ENCODE peak calls at places on chromosomes 6 and 20, in seven cellular contexts. Q, C, W, E, L, Y and R are unnamed samples.

GRCh38 chr6:134178230-134179044 is 126.0 kb upstream of the SLC2A12 start:
- DNase-seq in Q (peak), W (peak), C (peak), Y (peak), E (peak), L (peak), R (peak)

GRCh38 chr6:78835817-78836216 is 31.5 kb upstream of the IRAK1BP1 start:
- DNase-seq in L (peak), Y (no peak), Q (no peak), E (no peak), C (no peak), W (no peak), R (no peak)

GRCh38 chr20:4130404-4131189 is 115.2 kb upstream of the RNF24 start:
- DNase-seq in E (no peak), C (no peak), L (peak), W (no peak), Y (no peak), Q (no peak), R (no peak)

GRCh38 chr6:156839591-156840001 is 62.4 kb downstream of the ARID1B start:
- DNase-seq in C (no peak), L (no peak), E (no peak), Q (no peak), Y (no peak), W (no peak), R (no peak)

GRCh38 chr20:32189691-32190607 is 17.6 kb downstream of the PLAGL2 start:
- DNase-seq in W (peak), Q (peak), L (no peak), C (peak), Y (peak), E (peak), R (peak)

GRCh38 chr6:16925461-16925860 is 164.2 kb upstream of the ATXN1 start:
- DNase-seq in Q (no peak), E (no peak), Y (no peak), W (no peak), C (no peak), L (no peak), R (no peak)

GRCh38 chr20:56629464-56630085 is 469 bp downstream of the TFAP2C start:
- DNase-seq in Q (no peak), L (no peak), W (peak), E (peak), C (peak), Y (no peak), R (peak)

GRCh38 chr6:15288856-15289255 is 43.0 kb downstream of the JARID2 start:
- DNase-seq in Y (no peak), L (no peak), C (no peak), Q (no peak), E (no peak), W (no peak), R (no peak)

GRCh38 chr6:126352514-126352913 is 12.6 kb downstream of the CENPW start:
- DNase-seq in E (no peak), L (no peak), Q (no peak), W (no peak), Y (no peak), C (no peak), R (no peak)

GRCh38 chr6:31617010-31617409 is 2.0 kb downstream of the AIF1 start:
- DNase-seq in L (peak), C (no peak), Y (no peak), E (no peak), Q (no peak), W (no peak), R (no peak)

GRCh38 chr6:145815875-145816274 is 1.3 kb upstream of the FBXO30 start:
- DNase-seq in Q (no peak), Y (no peak), L (no peak), W (peak), E (no peak), C (peak), R (peak)

GRCh38 chr20:54668271-54669053 is 193.1 kb downstream of the DOK5 start:
- DNase-seq in E (peak), C (peak), Q (no peak), L (peak), W (peak), Y (no peak), R (peak)

GRCh38 chr6:5950448-5950847 is 56.3 kb downstream of the NRN1 start:
- DNase-seq in C (peak), E (peak), Y (no peak), L (peak), Q (no peak), W (no peak), R (peak)

GRCh38 chr20:31514154-31515071 is at the start of gene HM13:
- DNase-seq in L (peak), W (peak), C (peak), E (peak), Q (peak), Y (peak), R (peak)

GRCh38 chr6:132712366-132712765 is 1.5 kb downstream of the VNN1 start:
- DNase-seq in W (no peak), L (peak), Y (no peak), C (no peak), Q (no peak), E (no peak), R (no peak)

GRCh38 chr6:125913864-125914351 is 42.7 kb upstream of the HINT3 start:
- DNase-seq in Q (no peak), Y (no peak), L (peak), C (no peak), E (no peak), W (no peak), R (no peak)

GRCh38 chr6:2967936-2968335 is 3.4 kb downstream of the SERPINB6 start:
- DNase-seq in W (no peak), L (no peak), Q (no peak), C (no peak), E (no peak), Y (no peak), R (no peak)

GRCh38 chr6:120826253-120826652 is 508.0 kb downstream of the TBC1D32 start:
- DNase-seq in E (peak), Y (no peak), C (no peak), L (peak), W (no peak), Q (no peak), R (no peak)
- TF ChIP-seq CTCF in E (peak), Y (peak), C (peak), L (peak), W (peak), Q (no peak), R (peak)

GRCh38 chr6:659716-660581 is 3.0 kb upstream of the HUS1B start:
- DNase-seq in E (no peak), L (no peak), W (no peak), Q (no peak), Y (no peak), C (no peak), R (no peak)
- TF ChIP-seq CTCF in E (no peak), L (no peak), W (no peak), Q (no peak), Y (no peak), C (no peak), R (no peak)

GRCh38 chr20:63657937-63658748 is at the start of gene RTEL1:
- DNase-seq in Y (peak), W (peak), L (peak), Q (peak), E (peak), C (peak), R (peak)
- TF ChIP-seq CTCF in Y (no peak), W (no peak), L (no peak), Q (peak), E (no peak), C (no peak), R (no peak)

GRCh38 chr6:111580826-111581505 is 24.7 kb downstream of the TRAF3IP2 start:
- DNase-seq in W (no peak), Q (no peak), E (no peak), Y (no peak), L (no peak), C (no peak), R (no peak)
- TF ChIP-seq CTCF in W (peak), Q (no peak), E (no peak), Y (no peak), L (peak), C (no peak), R (no peak)

GRCh38 chr20:8196096-8196495 is 64.0 kb downstream of the PLCB1 start:
- DNase-seq in Q (no peak), C (no peak), L (no peak), W (no peak), E (no peak), Y (no peak), R (no peak)
- TF ChIP-seq CTCF in Q (no peak), C (no peak), L (no peak), W (no peak), E (no peak), Y (no peak), R (no peak)

GRCh38 chr20:25355191-25355590 is 35.4 kb downstream of the ABHD12 start:
- DNase-seq in W (no peak), L (no peak), Y (no peak), E (no peak), C (no peak), Q (no peak), R (no peak)

GRCh38 chr20:25355866-25356265 is 34.8 kb downstream of the ABHD12 start:
- DNase-seq in Q (no peak), W (no peak), E (no peak), L (no peak), Y (no peak), C (no peak), R (no peak)

GRCh38 chr20:25353754-25354705 is 36.6 kb downstream of the ABHD12 start:
- DNase-seq in L (peak), Y (no peak), Q (no peak), C (no peak), E (no peak), W (no peak), R (no peak)

GRCh38 chr20:25353368-25353753 is 37.3 kb downstream of the ABHD12 start:
- DNase-seq in W (no peak), E (no peak), Y (no peak), L (no peak), Q (no peak), C (no peak), R (no peak)

GRCh38 chr20:25352746-25353145 is 37.9 kb downstream of the ABHD12 start:
- DNase-seq in C (no peak), L (peak), Y (no peak), W (no peak), E (no peak), Q (no peak), R (no peak)
- TF ChIP-seq CTCF in C (no peak), L (no peak), Y (no peak), W (no peak), E (no peak), Q (no peak), R (no peak)

DNA sequence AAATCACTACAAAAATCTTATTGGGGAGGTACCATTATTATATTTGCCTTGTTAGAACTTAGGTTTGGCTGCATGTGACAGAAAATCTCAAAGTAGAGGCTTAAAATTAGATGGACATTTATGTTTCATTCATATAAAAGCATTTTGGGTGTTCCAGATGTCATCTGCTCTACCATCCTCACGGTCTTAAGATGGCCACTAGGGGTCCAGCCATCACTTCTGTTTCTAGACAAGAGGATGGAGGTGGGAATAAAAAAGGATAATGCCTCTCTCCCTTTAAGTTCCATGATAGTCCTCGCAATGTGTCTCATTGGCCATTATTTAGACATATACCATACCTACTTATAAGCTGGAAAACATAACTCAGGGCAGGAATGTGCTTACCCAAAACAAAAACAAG is 929.5 kb downstream of the KIF16B start:
- DNase-seq in Y (no peak), E (no peak), W (no peak), Q (no peak), L (peak), C (no peak), R (no peak)
- TF ChIP-seq CTCF in Y (no peak), E (peak), W (no peak), Q (no peak), L (peak), C (peak), R (peak)